ENCODE peak calls at places on chromosomes 7 and 10, in eight cellular contexts. V is transverse colon, O is GM23338, S is GM12878, P is K562, H is sigmoid colon, T is spleen, Y is SK-N-SH. G is an unnamed sample. For H3K36me3, the result is how much of the 10 kb centered on the place peaks cover.

GRCh38 chr10:517236-517635 is 172.2 kb downstream of the DIP2C start:
- DNase-seq in S (no peak), P (no peak), H (peak), V (no peak), T (peak), O (no peak), Y (no peak), G (peak)

GRCh38 chr7:2570021-2570420 is 11.2 kb downstream of the IQCE start:
- DNase-seq in Y (no peak), S (no peak), H (no peak), O (no peak), V (no peak), T (no peak), P (no peak), G (no peak)

GRCh38 chr7:101983147-101983811 is 165.9 kb downstream of the CUX1 start:
- DNase-seq in H (no peak), P (no peak), O (no peak), S (no peak), V (no peak), Y (no peak), T (no peak), G (no peak)

GRCh38 chr10:95741807-95742528 is 14.0 kb upstream of the ENTPD1 start:
- DNase-seq in O (peak), P (peak), Y (no peak), V (peak), T (no peak), H (no peak), S (peak), G (peak)

GRCh38 chr10:82278401-82279182 is 403.6 kb downstream of the NRG3 start:
- DNase-seq in T (no peak), P (no peak), H (no peak), Y (no peak), V (peak), S (no peak), O (no peak), G (no peak)

GRCh38 chr7:38518516-38518915 is 112.7 kb downstream of the AMPH start:
- DNase-seq in S (no peak), O (no peak), P (no peak), H (no peak), Y (no peak), V (no peak), T (no peak), G (no peak)

GRCh38 chr10:77226020-77226419 is 411.6 kb downstream of the KCNMA1 start:
- DNase-seq in T (no peak), S (no peak), H (no peak), O (no peak), Y (no peak), V (no peak), P (no peak), G (no peak)

GRCh38 chr10:86353506-86354485 is 12.8 kb downstream of the GRID1 start:
- DNase-seq in T (no peak), H (no peak), V (no peak), O (no peak), Y (no peak), P (no peak), S (no peak), G (no peak)

GRCh38 chr10:57955076-57955475 is 312.6 kb downstream of the IPMK start:
- DNase-seq in H (no peak), V (no peak), S (no peak), Y (no peak), O (no peak), P (no peak), T (no peak), G (no peak)

GRCh38 chr7:1555046-1555812 is 776 bp downstream of the TMEM184A start:
- DNase-seq in S (no peak), T (no peak), O (peak), V (peak), Y (peak), P (peak), H (no peak), G (peak)

GRCh38 chr7:26007510-26007909 is 144.5 kb upstream of the NFE2L3 start:
- DNase-seq in H (no peak), Y (no peak), T (no peak), V (no peak), S (no peak), P (no peak), O (no peak), G (no peak)

GRCh38 chr7:1812693-1813393 is 142.8 kb downstream of the ELFN1 start:
- DNase-seq in H (no peak), S (no peak), T (peak), O (no peak), V (no peak), Y (peak), P (no peak), G (no peak)

GRCh38 chr7:32214913-32215312 is 144.7 kb upstream of the PDE1C start:
- DNase-seq in Y (no peak), V (no peak), P (no peak), O (no peak), H (no peak), S (no peak), T (no peak), G (no peak)

GRCh38 chr10:62817120-62817762 is 1.1 kb upstream of the EGR2 start:
- DNase-seq in H (peak), P (peak), S (no peak), Y (peak), V (peak), T (peak), O (peak), G (peak)

GRCh38 chr10:125025341-125025740 is 83.4 kb downstream of the ZRANB1 start:
- DNase-seq in Y (no peak), T (no peak), O (no peak), H (no peak), V (no peak), P (no peak), S (no peak), G (no peak)

GRCh38 chr10:101357958-101358357 is 4.0 kb downstream of the BTRC start:
- DNase-seq in O (no peak), V (no peak), T (no peak), P (no peak), S (no peak), H (no peak), Y (no peak), G (no peak)

GRCh38 chr7:16669581-16669980 is 23.6 kb downstream of the BZW2 start:
- DNase-seq in P (no peak), H (no peak), V (no peak), S (no peak), O (no peak), T (no peak), Y (no peak), G (no peak)
- H3K36me3 ChIP-seq in P (half or more), H (under half), V (under half), S (under half), O (under half), T (half or more), Y (under half), G (under half)

DNA sequence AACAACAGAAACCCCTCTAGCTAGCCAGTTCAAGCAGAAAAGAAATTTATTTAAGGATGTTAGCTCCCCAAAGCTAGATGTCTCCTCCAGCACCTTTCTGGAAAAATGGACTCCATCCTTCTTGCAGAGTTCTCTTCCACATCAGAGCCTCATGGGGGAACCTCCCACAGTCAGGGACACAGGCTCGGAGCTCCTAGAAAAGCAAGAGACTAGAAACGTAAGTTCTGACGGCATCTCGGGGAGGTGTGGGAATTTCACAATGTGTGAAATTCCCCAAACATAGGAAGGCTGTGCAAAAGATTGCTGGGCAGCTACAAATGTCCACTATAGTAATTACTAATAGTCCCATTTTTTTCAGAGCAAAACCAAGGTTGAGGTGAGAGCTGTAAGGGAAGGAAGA is 184.8 kb downstream of the EVX1 start:
- DNase-seq in H (no peak), T (no peak), V (no peak), S (no peak), Y (no peak), P (no peak), O (no peak), G (no peak)
- TF ChIP-seq CTCF in H (no peak), T (no peak), V (no peak), S (no peak), Y (no peak), P (no peak), O (no peak), G (no peak)

GRCh38 chr7:55072251-55072650 is 53.4 kb downstream of the EGFR start:
- DNase-seq in H (no peak), O (no peak), Y (no peak), V (no peak), P (no peak), T (no peak), S (no peak), G (no peak)

GRCh38 chr7:55075464-55075971 is 56.7 kb downstream of the EGFR start:
- DNase-seq in V (peak), S (no peak), T (no peak), O (no peak), P (no peak), H (peak), Y (no peak), G (no peak)

GRCh38 chr7:55073051-55073511 is 54.3 kb downstream of the EGFR start:
- DNase-seq in H (no peak), S (peak), T (no peak), Y (no peak), P (no peak), V (no peak), O (no peak), G (no peak)

GRCh38 chr7:55071411-55072188 is 52.8 kb downstream of the EGFR start:
- DNase-seq in V (no peak), H (no peak), P (no peak), S (no peak), O (no peak), Y (no peak), T (no peak), G (no peak)

GRCh38 chr7:55074008-55074499 is 55.2 kb downstream of the EGFR start:
- DNase-seq in Y (no peak), H (peak), P (no peak), V (peak), T (no peak), O (peak), S (peak), G (no peak)
- TF ChIP-seq POLR2AphosphoS5 in Y (no peak), H (peak), P (no peak), V (peak), T (no peak), O (no peak), S (peak), G (peak)

GRCh38 chr7:107969856-107970255 is 33.1 kb downstream of the LAMB1 start:
- DNase-seq in Y (no peak), S (no peak), O (no peak), V (no peak), P (no peak), H (no peak), T (no peak), G (no peak)
- H3K36me3 ChIP-seq in Y (half or more), S (under half), O (under half), V (under half), P (under half), H (under half), T (under half), G (under half)

GRCh38 chr7:148485618-148486017 is 104.9 kb upstream of the C7orf33 start:
- DNase-seq in Y (no peak), V (peak), T (no peak), H (no peak), S (no peak), O (no peak), P (no peak), G (no peak)
- TF ChIP-seq CTCF in Y (peak), V (peak), T (no peak), H (no peak), S (peak), O (no peak), P (no peak), G (no peak)

DNA sequence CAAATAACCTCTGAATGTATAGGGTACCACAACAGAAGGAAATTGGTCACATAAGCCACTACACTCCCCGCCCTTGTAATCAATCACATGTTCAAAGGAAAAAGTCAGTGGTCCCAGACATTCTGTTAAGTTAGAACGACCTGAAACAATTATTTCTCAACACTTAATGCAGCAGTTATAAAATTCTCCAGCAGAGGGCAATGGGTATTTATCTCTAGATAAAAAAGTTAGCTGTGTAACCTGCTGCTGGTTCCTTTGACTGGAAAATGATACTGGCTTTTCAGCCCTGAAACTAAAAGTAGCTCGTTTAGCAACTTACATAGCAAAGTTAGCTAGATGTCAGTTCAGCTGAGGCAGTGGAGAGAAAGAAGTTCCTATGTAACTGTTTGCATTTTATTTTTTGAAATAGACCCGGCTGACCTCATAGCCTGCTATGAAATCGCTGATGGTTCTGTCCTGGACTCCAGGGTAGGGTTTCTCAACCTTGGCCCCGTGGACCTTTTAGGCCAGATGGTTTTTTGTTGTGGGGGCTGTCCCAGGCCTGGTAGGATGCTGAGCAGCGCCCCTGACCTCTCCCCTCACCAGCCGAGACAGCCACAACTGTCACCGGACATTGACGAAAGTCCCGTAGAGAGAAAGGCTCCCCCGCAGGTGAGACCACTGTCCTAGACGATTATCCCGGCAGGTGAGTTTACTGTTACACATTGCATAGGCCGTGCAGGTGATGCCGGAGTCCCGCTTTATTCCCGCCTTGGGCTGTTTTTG is 40.2 kb upstream of the PROSER2 start:
- DNase-seq in S (peak), H (no peak), T (peak), V (no peak), P (peak), Y (peak), O (peak), G (no peak)
- TF ChIP-seq POLR2AphosphoS5 in S (no peak), H (no peak), T (no peak), V (no peak), P (no peak), Y (no peak), O (no peak), G (no peak)

GRCh38 chr7:92034116-92034515 is 93.5 kb downstream of the AKAP9 start:
- DNase-seq in O (no peak), H (no peak), V (no peak), S (no peak), Y (no peak), P (no peak), T (no peak), G (no peak)

GRCh38 chr7:92025260-92025659 is 84.6 kb downstream of the AKAP9 start:
- DNase-seq in S (no peak), H (no peak), Y (no peak), T (no peak), O (no peak), P (no peak), V (no peak), G (no peak)

DNA sequence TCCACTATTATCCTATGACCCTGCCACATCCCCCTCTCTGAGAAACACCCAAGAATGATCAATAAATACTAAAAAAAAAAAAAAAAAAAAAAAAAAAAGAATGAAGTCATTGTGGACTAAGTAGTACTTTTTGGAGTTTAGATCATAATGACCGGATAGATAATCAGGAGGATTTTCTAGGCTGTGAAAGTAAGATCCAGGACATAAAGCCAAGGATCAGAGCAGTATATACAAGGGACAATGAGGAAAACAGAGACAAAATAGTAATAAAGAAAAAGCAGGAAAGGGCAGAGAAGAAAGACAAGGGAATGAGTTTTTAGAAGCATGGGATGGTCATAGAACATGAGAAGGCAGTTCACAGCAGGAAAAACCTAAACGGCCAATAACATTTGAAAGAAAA is 87.6 kb downstream of the AKAP9 start:
- DNase-seq in Y (no peak), V (no peak), O (no peak), T (no peak), H (no peak), P (no peak), S (no peak), G (no peak)
- H3K36me3 ChIP-seq in Y (half or more), V (under half), O (under half), T (half or more), H (under half), P (under half), S (under half), G (under half)